ENCODE peak calls at places on chromosomes 13 and 19, in four cellular contexts. S is esophagus squamous epithelium, E is AG04450, A is pancreas. V is an unnamed sample.
A peak's percentile ranks its signal among the peaks of the same experiment; 100 is the strongest.

GRCh38 chr13:35865341-35866240 is 265.6 kb downstream of the DCLK1 start:
- DNase-seq in S (no peak), E (no peak), A (no peak), V (no peak)

GRCh38 chr13:113458218-113459065 is 5.2 kb upstream of the ADPRHL1 start:
- DNase-seq in S (no peak), E (peak; percentile 13), A (no peak), V (no peak)

GRCh38 chr13:44267966-44268365 is 105.7 kb upstream of the SERP2 start:
- DNase-seq in S (no peak), E (peak; percentile 36), A (no peak), V (no peak)

GRCh38 chr19:54420383-54421168 is 5.3 kb downstream of the TTYH1 start:
- DNase-seq in S (no peak), E (no peak), A (peak; percentile 78), V (no peak)

GRCh38 chr19:47471733-47472457 is at the start of gene SLC8A2:
- DNase-seq in S (no peak), E (peak; percentile 54), A (peak; percentile 81), V (no peak)

GRCh38 chr13:48656621-48657020 is 2.9 kb downstream of the CYSLTR2 start:
- DNase-seq in S (no peak), E (no peak), A (no peak), V (no peak)

GRCh38 chr13:78762825-78763224 is 103.9 kb upstream of the OBI1 start:
- DNase-seq in S (no peak), E (no peak), A (no peak), V (no peak)

GRCh38 chr19:2253106-2254051 is 2.8 kb downstream of the JSRP1 start:
- DNase-seq in S (no peak), E (no peak), A (no peak), V (no peak)

GRCh38 chr19:50679177-50680125 is 30.2 kb downstream of the C19orf81 start:
- DNase-seq in S (no peak), E (peak; percentile 36), A (peak; percentile 67), V (peak; percentile 30)

GRCh38 chr19:7638802-7639465 is 2.0 kb downstream of the STXBP2 start:
- DNase-seq in S (no peak), E (no peak), A (no peak), V (no peak)

GRCh38 chr19:18097993-18098890 is 664 bp downstream of the MAST3 start:
- DNase-seq in S (no peak), E (no peak), A (no peak), V (no peak)

GRCh38 chr19:53101518-53101917 is 1.7 kb downstream of the ZNF160 start:
- DNase-seq in S (no peak), E (no peak), A (no peak), V (no peak)

DNA sequence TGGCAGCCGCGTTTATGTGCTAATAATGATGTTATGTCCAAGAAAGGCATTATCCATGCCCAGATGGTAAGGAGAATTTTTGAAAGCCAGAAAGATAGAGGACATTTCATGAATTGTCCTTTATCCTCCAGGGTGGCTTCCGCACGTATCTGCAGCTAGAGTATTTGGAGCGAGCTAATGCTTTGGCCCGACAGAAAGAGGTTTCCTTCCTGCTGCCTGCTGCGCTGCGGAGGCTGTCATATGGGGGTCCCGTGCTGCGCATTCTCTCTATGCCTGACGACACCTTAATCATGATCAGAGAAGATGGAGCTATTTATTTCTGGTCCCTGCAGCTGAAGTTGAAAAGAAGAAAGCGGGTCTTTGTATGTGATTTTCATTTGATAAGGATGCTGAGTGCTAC is 90.0 kb downstream of the TEX26 start:
- DNase-seq in S (no peak), E (no peak), A (no peak), V (no peak)
- TF ChIP-seq CTCF in S (no peak), E (no peak), A (no peak), V (no peak)

GRCh38 chr13:33353210-33353609 is 67.7 kb upstream of the STARD13 start:
- DNase-seq in S (no peak), E (no peak), A (no peak), V (peak; percentile 67)
- H3K27ac ChIP-seq in S (peak overlapping the region; percentile 62), E (no peak overlapping the region), A (no peak overlapping the region), V (peak overlapping the region; percentile 65)

GRCh38 chr13:102769679-102770078 is 3.9 kb downstream of the TEX30 start:
- DNase-seq in S (no peak), E (no peak), A (no peak), V (no peak)

GRCh38 chr13:102772042-102772425 is 1.6 kb downstream of the TEX30 start:
- DNase-seq in S (no peak), E (no peak), A (no peak), V (no peak)

GRCh38 chr13:102768914-102769313 is 4.7 kb downstream of the TEX30 start:
- DNase-seq in S (no peak), E (no peak), A (no peak), V (no peak)

GRCh38 chr13:102771298-102772041 is 2.1 kb downstream of the TEX30 start:
- DNase-seq in S (no peak), E (no peak), A (no peak), V (no peak)

DNA sequence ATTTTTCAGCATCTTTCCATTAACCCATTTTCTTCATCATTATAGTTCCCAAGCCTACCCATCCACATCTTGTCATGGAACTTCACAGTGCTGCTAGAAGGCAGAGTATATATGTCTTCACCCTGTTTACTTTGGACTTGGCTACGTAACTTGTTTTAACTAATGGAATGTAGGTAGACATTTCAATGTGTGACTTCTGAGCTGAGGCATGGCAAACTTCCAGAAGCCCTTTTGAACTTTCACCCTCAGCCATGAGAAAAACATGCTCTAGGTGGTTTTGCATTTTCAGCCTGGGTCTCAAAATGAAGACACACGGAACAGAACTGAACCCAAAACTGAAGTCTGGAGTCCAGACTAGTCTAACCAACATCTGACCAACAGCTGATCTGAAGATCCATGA is 3.2 kb downstream of the TEX30 start:
- DNase-seq in S (no peak), E (no peak), A (no peak), V (no peak)
- TF ChIP-seq CTCF in S (no peak), E (no peak), A (no peak), V (no peak)

DNA sequence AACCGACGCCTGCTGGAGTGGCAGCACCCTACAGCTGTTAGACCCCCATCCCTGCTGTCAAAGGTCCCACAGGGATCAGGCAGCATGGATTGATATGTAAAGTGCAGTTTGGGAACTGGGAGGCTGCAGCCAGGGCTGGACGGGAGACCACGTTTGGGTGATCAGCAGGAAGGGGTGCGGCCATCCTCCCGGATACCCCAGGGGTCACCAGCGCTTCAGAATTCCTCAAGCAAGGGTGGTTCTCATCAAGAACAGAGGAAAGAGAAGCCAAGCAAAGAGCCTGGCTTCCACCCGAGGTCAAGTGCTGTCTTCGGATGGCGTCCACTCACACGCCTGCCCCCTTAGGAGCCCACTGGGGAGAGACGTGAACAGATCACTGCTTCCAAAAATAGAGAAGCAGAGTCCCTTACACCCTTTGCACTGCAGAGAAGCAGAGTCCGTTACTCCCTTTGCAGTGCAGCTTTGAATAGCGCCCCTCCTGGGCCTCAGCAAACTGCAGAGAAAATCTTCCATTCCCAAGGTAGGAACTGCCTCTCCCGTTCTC is 35.5 kb downstream of the DHRS12 start:
- DNase-seq in S (no peak), E (no peak), A (no peak), V (no peak)
- H3K27ac ChIP-seq in S (peak overlapping the region; percentile 79), E (no peak overlapping the region), A (peak overlapping the region; percentile 93), V (peak overlapping the region; percentile 72)

V was measured in gastrocnemius medialis.